ENCODE peak calls at places on chromosome 3, in six cellular contexts. One of them, this sample, is unnamed.

GRCh38 chr3:138114988-138115971 is at the start of gene DZIP1L:
- DNase-seq in Panc1: no peak
- DNase-seq in A549: peak
- DNase-seq in colonic mucosa: peak
- DNase-seq in cardiac muscle cell: peak
- DNase-seq in sigmoid colon: peak
- DNase-seq in this sample: no peak

GRCh38 chr3:127458698-127459097 is 131.8 kb downstream of the TPRA1 start:
- DNase-seq in Panc1: no peak
- DNase-seq in A549: no peak
- DNase-seq in colonic mucosa: no peak
- DNase-seq in cardiac muscle cell: peak
- DNase-seq in sigmoid colon: no peak
- DNase-seq in this sample: no peak

GRCh38 chr3:106345353-106346027 is 476.7 kb upstream of the CBLB start:
- DNase-seq in Panc1: no peak
- DNase-seq in A549: peak
- DNase-seq in colonic mucosa: no peak
- DNase-seq in cardiac muscle cell: no peak
- DNase-seq in sigmoid colon: no peak
- DNase-seq in this sample: no peak

GRCh38 chr3:40847571-40847992 is 322.8 kb downstream of the ZNF621 start:
- DNase-seq in Panc1: no peak
- DNase-seq in A549: no peak
- DNase-seq in colonic mucosa: no peak
- DNase-seq in cardiac muscle cell: peak
- DNase-seq in sigmoid colon: no peak
- DNase-seq in this sample: no peak

GRCh38 chr3:140398387-140398786 is 279.5 kb upstream of the TRIM42 start:
- DNase-seq in Panc1: no peak
- DNase-seq in A549: no peak
- DNase-seq in colonic mucosa: no peak
- DNase-seq in cardiac muscle cell: no peak
- DNase-seq in sigmoid colon: no peak
- DNase-seq in this sample: no peak

GRCh38 chr3:156610154-156610553 is 55.2 kb upstream of the SSR3 start:
- DNase-seq in Panc1: no peak
- DNase-seq in A549: no peak
- DNase-seq in colonic mucosa: no peak
- DNase-seq in cardiac muscle cell: no peak
- DNase-seq in sigmoid colon: no peak
- DNase-seq in this sample: no peak

GRCh38 chr3:33124638-33125037 is 10.8 kb downstream of the CRTAP start:
- DNase-seq in Panc1: no peak
- DNase-seq in A549: no peak
- DNase-seq in colonic mucosa: no peak
- DNase-seq in cardiac muscle cell: no peak
- DNase-seq in sigmoid colon: no peak
- DNase-seq in this sample: no peak

GRCh38 chr3:193148678-193149473 is 92.1 kb upstream of the PLAAT1 start:
- DNase-seq in Panc1: no peak
- DNase-seq in A549: no peak
- DNase-seq in colonic mucosa: no peak
- DNase-seq in cardiac muscle cell: no peak
- DNase-seq in sigmoid colon: no peak
- DNase-seq in this sample: no peak

GRCh38 chr3:8152826-8153418 is 348.7 kb upstream of the LMCD1 start:
- DNase-seq in Panc1: no peak
- DNase-seq in A549: no peak
- DNase-seq in colonic mucosa: no peak
- DNase-seq in cardiac muscle cell: no peak
- DNase-seq in sigmoid colon: no peak
- DNase-seq in this sample: no peak

GRCh38 chr3:71725279-71725991 is at the start of gene EIF4E3:
- DNase-seq in Panc1: no peak
- DNase-seq in A549: no peak
- DNase-seq in colonic mucosa: peak
- DNase-seq in cardiac muscle cell: peak
- DNase-seq in sigmoid colon: peak
- DNase-seq in this sample: no peak

GRCh38 chr3:139388961-139389551 is 391 bp downstream of the COPB2 start:
- DNase-seq in Panc1: no peak
- DNase-seq in A549: no peak
- DNase-seq in colonic mucosa: no peak
- DNase-seq in cardiac muscle cell: no peak
- DNase-seq in sigmoid colon: no peak
- DNase-seq in this sample: no peak

GRCh38 chr3:107241217-107241616 is 136.0 kb upstream of the CCDC54 start:
- DNase-seq in Panc1: no peak
- DNase-seq in A549: peak
- DNase-seq in colonic mucosa: peak
- DNase-seq in cardiac muscle cell: peak
- DNase-seq in sigmoid colon: no peak
- DNase-seq in this sample: no peak

GRCh38 chr3:141368925-141369794 is 856 bp downstream of the ZBTB38 start:
- DNase-seq in Panc1: no peak
- DNase-seq in A549: peak
- DNase-seq in colonic mucosa: no peak
- DNase-seq in cardiac muscle cell: no peak
- DNase-seq in sigmoid colon: no peak
- DNase-seq in this sample: no peak

GRCh38 chr3:58576716-58577115 is 475 bp downstream of the FAM107A start:
- DNase-seq in Panc1: no peak
- DNase-seq in A549: no peak
- DNase-seq in colonic mucosa: no peak
- DNase-seq in cardiac muscle cell: no peak
- DNase-seq in sigmoid colon: no peak
- DNase-seq in this sample: no peak

GRCh38 chr3:195001261-195001660 is 269.7 kb downstream of the XXYLT1 start:
- DNase-seq in Panc1: no peak
- DNase-seq in A549: no peak
- DNase-seq in colonic mucosa: no peak
- DNase-seq in cardiac muscle cell: no peak
- DNase-seq in sigmoid colon: peak
- DNase-seq in this sample: no peak

GRCh38 chr3:86982883-86983282 is 8.1 kb downstream of the VGLL3 start:
- DNase-seq in Panc1: no peak
- DNase-seq in A549: no peak
- DNase-seq in colonic mucosa: no peak
- DNase-seq in cardiac muscle cell: no peak
- DNase-seq in sigmoid colon: no peak
- DNase-seq in this sample: no peak

GRCh38 chr3:25297667-25298585 is 130.1 kb upstream of the RARB start:
- DNase-seq in Panc1: no peak
- DNase-seq in A549: no peak
- DNase-seq in colonic mucosa: no peak
- DNase-seq in cardiac muscle cell: no peak
- DNase-seq in sigmoid colon: no peak
- DNase-seq in this sample: no peak

GRCh38 chr3:141331370-141332318 is 36.7 kb upstream of the ZBTB38 start:
- DNase-seq in Panc1: peak
- DNase-seq in A549: peak
- DNase-seq in colonic mucosa: no peak
- DNase-seq in cardiac muscle cell: peak
- DNase-seq in sigmoid colon: peak
- DNase-seq in this sample: no peak

GRCh38 chr3:18556503-18556902 is 131.4 kb upstream of the SATB1 start:
- DNase-seq in Panc1: no peak
- DNase-seq in A549: no peak
- DNase-seq in colonic mucosa: no peak
- DNase-seq in cardiac muscle cell: no peak
- DNase-seq in sigmoid colon: no peak
- DNase-seq in this sample: no peak

GRCh38 chr3:129313983-129314756 is 35.5 kb downstream of the HMCES start:
- DNase-seq in Panc1: no peak
- DNase-seq in A549: peak
- DNase-seq in colonic mucosa: no peak
- DNase-seq in cardiac muscle cell: no peak
- DNase-seq in sigmoid colon: no peak
- DNase-seq in this sample: no peak

GRCh38 chr3:61903931-61904657 is 342.7 kb downstream of the PTPRG start:
- DNase-seq in Panc1: no peak
- DNase-seq in A549: no peak
- DNase-seq in colonic mucosa: peak
- DNase-seq in cardiac muscle cell: peak
- DNase-seq in sigmoid colon: peak
- DNase-seq in this sample: peak

GRCh38 chr3:9102240-9102841 is 139.1 kb upstream of the RAD18 start:
- DNase-seq in Panc1: no peak
- DNase-seq in A549: no peak
- DNase-seq in colonic mucosa: no peak
- DNase-seq in cardiac muscle cell: peak
- DNase-seq in sigmoid colon: no peak
- DNase-seq in this sample: no peak

GRCh38 chr3:99918720-99919119 is 101.1 kb downstream of the CMSS1 start:
- DNase-seq in Panc1: no peak
- DNase-seq in A549: no peak
- DNase-seq in colonic mucosa: no peak
- DNase-seq in cardiac muscle cell: no peak
- DNase-seq in sigmoid colon: no peak
- DNase-seq in this sample: no peak

GRCh38 chr3:197749315-197749600 is 425 bp upstream of the FYTTD1 start:
- DNase-seq in Panc1: no peak
- DNase-seq in A549: peak
- DNase-seq in colonic mucosa: peak
- DNase-seq in cardiac muscle cell: peak
- DNase-seq in sigmoid colon: no peak
- DNase-seq in this sample: no peak

GRCh38 chr3:168974628-168975403 is 688.7 kb downstream of the MECOM start:
- DNase-seq in Panc1: no peak
- DNase-seq in A549: no peak
- DNase-seq in colonic mucosa: no peak
- DNase-seq in cardiac muscle cell: no peak
- DNase-seq in sigmoid colon: no peak
- DNase-seq in this sample: no peak

GRCh38 chr3:168977696-168978374 is 685.7 kb downstream of the MECOM start:
- DNase-seq in Panc1: no peak
- DNase-seq in A549: no peak
- DNase-seq in colonic mucosa: no peak
- DNase-seq in cardiac muscle cell: peak
- DNase-seq in sigmoid colon: no peak
- DNase-seq in this sample: no peak

GRCh38 chr3:168973206-168973605 is 690.3 kb downstream of the MECOM start:
- DNase-seq in Panc1: no peak
- DNase-seq in A549: no peak
- DNase-seq in colonic mucosa: no peak
- DNase-seq in cardiac muscle cell: no peak
- DNase-seq in sigmoid colon: no peak
- DNase-seq in this sample: no peak

GRCh38 chr3:168976969-168977368 is 686.5 kb downstream of the MECOM start:
- DNase-seq in Panc1: no peak
- DNase-seq in A549: no peak
- DNase-seq in colonic mucosa: no peak
- DNase-seq in cardiac muscle cell: no peak
- DNase-seq in sigmoid colon: no peak
- DNase-seq in this sample: no peak

GRCh38 chr3:168973897-168974296 is 689.6 kb downstream of the MECOM start:
- DNase-seq in Panc1: no peak
- DNase-seq in A549: no peak
- DNase-seq in colonic mucosa: no peak
- DNase-seq in cardiac muscle cell: no peak
- DNase-seq in sigmoid colon: no peak
- DNase-seq in this sample: no peak
- TF ChIP-seq CTCF in Panc1: no peak
- TF ChIP-seq CTCF in A549: no peak
- TF ChIP-seq CTCF in colonic mucosa: no peak
- TF ChIP-seq CTCF in cardiac muscle cell: no peak
- TF ChIP-seq CTCF in sigmoid colon: no peak
- TF ChIP-seq CTCF in this sample: no peak

GRCh38 chr3:186194451-186194811 is 85.5 kb upstream of the ETV5 start:
- DNase-seq in Panc1: no peak
- DNase-seq in A549: no peak
- DNase-seq in colonic mucosa: no peak
- DNase-seq in cardiac muscle cell: no peak
- DNase-seq in sigmoid colon: no peak
- DNase-seq in this sample: no peak
- H3K4me3 ChIP-seq in Panc1: no peak
- H3K4me3 ChIP-seq in A549: no peak
- H3K4me3 ChIP-seq in colonic mucosa: no peak
- H3K4me3 ChIP-seq in cardiac muscle cell: no peak
- H3K4me3 ChIP-seq in sigmoid colon: no peak
- H3K4me3 ChIP-seq in this sample: no peak

GRCh38 chr3:135597855-135598254 is 367.7 kb upstream of the PPP2R3A start:
- DNase-seq in Panc1: no peak
- DNase-seq in A549: no peak
- DNase-seq in colonic mucosa: no peak
- DNase-seq in cardiac muscle cell: no peak
- DNase-seq in sigmoid colon: no peak
- DNase-seq in this sample: no peak

DNA sequence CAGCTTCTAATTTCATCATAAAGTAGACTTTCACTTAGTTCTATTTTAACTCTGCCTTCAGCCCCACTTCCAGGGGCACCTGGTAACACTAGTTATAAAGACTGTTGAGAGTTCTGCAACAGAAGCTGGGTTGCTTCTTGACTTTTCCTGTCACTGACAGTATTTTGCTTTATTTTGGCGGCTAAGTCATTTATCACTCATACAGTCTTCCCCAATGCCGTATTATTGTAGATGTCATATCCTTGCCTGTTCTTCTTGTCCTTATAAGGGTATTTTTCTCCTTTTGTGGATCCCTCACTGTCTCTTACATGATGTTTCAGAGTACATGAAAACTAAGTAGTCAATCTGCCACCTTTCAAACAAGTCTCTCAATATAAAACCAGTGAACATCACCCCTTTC is 369.0 kb upstream of the PPP2R3A start:
- DNase-seq in Panc1: no peak
- DNase-seq in A549: no peak
- DNase-seq in colonic mucosa: no peak
- DNase-seq in cardiac muscle cell: no peak
- DNase-seq in sigmoid colon: no peak
- DNase-seq in this sample: no peak
- TF ChIP-seq CTCF in Panc1: no peak
- TF ChIP-seq CTCF in A549: no peak
- TF ChIP-seq CTCF in colonic mucosa: no peak
- TF ChIP-seq CTCF in cardiac muscle cell: no peak
- TF ChIP-seq CTCF in sigmoid colon: no peak
- TF ChIP-seq CTCF in this sample: no peak

DNA sequence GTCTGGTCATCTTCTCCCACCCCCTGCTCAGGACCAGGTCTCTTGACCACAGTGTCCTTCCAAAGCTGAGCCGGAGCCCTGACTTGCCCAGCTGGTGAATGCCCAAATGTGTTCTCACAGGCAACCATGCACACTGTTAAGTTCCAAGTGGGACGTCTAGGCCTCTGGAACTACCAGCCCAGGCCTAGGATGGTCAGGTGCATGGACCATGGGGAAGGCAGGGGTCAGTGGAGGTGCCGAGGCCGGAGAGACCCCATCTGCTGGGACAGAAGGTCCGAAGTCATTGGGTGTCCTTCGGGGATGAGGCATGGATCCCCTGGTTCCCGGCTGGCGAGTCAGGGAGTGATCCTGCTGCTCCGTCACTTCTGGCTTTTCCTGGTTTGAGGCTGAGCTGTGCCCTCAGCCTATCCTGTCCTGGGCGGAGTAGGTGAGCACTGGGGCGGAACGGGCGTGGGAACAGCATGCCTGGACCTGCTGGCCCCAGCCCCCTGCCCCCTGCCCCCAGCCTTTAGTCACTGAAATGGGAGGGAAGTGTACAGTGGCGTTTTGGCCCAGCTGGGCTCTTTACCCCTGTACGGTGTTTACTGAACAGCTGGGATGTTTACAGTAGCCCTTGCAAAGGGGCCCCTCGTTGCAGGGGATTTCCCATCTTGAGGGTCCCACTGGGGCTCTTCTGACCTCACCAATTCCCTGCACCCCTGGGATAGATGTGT is 12.1 kb downstream of the SEMA3F start:
- DNase-seq in Panc1: no peak
- DNase-seq in A549: no peak
- DNase-seq in colonic mucosa: peak
- DNase-seq in cardiac muscle cell: no peak
- DNase-seq in sigmoid colon: no peak
- DNase-seq in this sample: peak
- H3K4me3 ChIP-seq in Panc1: no peak
- H3K4me3 ChIP-seq in A549: no peak
- H3K4me3 ChIP-seq in colonic mucosa: no peak
- H3K4me3 ChIP-seq in cardiac muscle cell: no peak
- H3K4me3 ChIP-seq in sigmoid colon: no peak
- H3K4me3 ChIP-seq in this sample: no peak

This sample was measured in LNCaP clone FGC.